ENCODE peak calls at places on chromosome 9, in four cellular contexts. O is GM23338, F is heart left ventricle, J is neural progenitor cell. R is an unnamed sample. For H3K4me1, the result is how much of the 10 kb centered on the place peaks cover.

GRCh38 chr9:14687042-14687719 is 6.1 kb downstream of the ZDHHC21 start:
- DNase-seq in O (no peak), F (no peak), J (no peak), R (no peak)

GRCh38 chr9:88437210-88438146 is 49.2 kb downstream of the SPIN1 start:
- DNase-seq in O (no peak), F (no peak), J (no peak), R (no peak)

GRCh38 chr9:127293767-127294166 is 29.2 kb downstream of the GARNL3 start:
- DNase-seq in O (no peak), F (no peak), J (no peak), R (peak)

GRCh38 chr9:87039809-87040392 is 92.6 kb upstream of the GAS1 start:
- DNase-seq in O (no peak), F (no peak), J (no peak), R (no peak)

GRCh38 chr9:127904518-127904887 is 5.1 kb upstream of the ST6GALNAC6 start:
- DNase-seq in O (peak), F (no peak), J (no peak), R (no peak)

GRCh38 chr9:128094166-128094949 is 26.3 kb downstream of the SLC25A25 start:
- DNase-seq in O (peak), F (peak), J (peak), R (peak)

GRCh38 chr9:93003552-93004407 is 54.7 kb upstream of the SUSD3 start:
- DNase-seq in O (peak), F (no peak), J (peak), R (peak)

GRCh38 chr9:120161801-120162200 is 418.2 kb downstream of the CDK5RAP2 start:
- DNase-seq in O (no peak), F (no peak), J (no peak), R (no peak)

GRCh38 chr9:129111762-129112151 is 542 bp downstream of the PTPA start:
- DNase-seq in O (peak), F (peak), J (peak), R (no peak)

GRCh38 chr9:4143951-4144717 is 155.7 kb downstream of the GLIS3 start:
- DNase-seq in O (peak), F (no peak), J (peak), R (no peak)

GRCh38 chr9:131402738-131403492 is 9.0 kb downstream of the PRRC2B start:
- DNase-seq in O (no peak), F (peak), J (peak), R (peak)
- H3K4me1 ChIP-seq in O (half or more), F (under half), J (half or more), R (half or more)

DNA sequence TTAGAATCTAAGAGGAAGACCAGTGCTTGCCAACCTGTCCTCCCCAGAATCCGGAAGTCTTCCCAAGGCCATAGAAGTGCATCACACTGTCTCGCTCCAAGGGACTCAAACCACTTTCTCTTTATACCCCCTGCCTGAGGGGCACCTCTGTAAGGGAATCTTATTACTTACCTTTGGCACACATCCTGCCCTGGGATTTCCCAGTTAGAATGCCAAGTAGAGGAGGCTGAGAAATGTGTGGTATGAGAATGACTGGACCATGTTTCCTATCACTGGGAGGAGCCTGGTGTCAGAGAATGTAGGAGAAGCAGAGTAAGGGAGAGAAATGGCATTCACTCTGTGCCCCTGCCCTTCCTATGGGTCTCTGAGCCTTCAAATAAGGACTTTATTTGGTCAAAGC is 85.8 kb downstream of the AOPEP start:
- DNase-seq in O (no peak), F (no peak), J (no peak), R (no peak)
- H3K4me1 ChIP-seq in O (under half), F (under half), J (under half), R (under half)

GRCh38 chr9:76466299-76466605 is 7.3 kb downstream of the GCNT1 start:
- DNase-seq in O (no peak), F (no peak), J (no peak), R (no peak)
- H3K4me1 ChIP-seq in O (under half), F (under half), J (under half), R (under half)

DNA sequence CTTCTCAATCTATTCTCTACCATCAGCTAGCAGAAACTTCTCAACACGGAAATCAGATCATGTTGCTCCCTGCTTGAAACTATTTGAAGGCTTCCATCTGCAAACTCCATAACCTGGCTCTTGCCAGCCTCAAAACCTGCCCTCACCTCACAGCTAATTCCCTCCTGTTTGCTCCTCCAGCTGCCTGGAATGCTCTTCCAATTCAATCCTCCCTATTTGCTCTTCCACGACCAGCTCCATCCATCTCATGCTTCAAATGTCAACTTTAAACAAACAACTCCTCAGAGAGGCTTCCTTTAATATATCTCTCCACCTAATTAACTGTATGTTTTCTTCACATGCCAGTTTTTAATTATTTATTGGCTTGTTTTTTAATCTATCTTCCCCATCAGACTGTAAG is 1.5 kb downstream of the PLAA start:
- DNase-seq in O (peak), F (no peak), J (peak), R (no peak)
- H3K4me1 ChIP-seq in O (under half), F (under half), J (under half), R (under half)

GRCh38 chr9:131791532-131792254 is 51.8 kb upstream of the RAPGEF1 start:
- DNase-seq in O (no peak), F (no peak), J (no peak), R (no peak)

GRCh38 chr9:131784882-131785281 is 45.0 kb upstream of the RAPGEF1 start:
- DNase-seq in O (no peak), F (no peak), J (no peak), R (no peak)

GRCh38 chr9:131788851-131789250 is 49.0 kb upstream of the RAPGEF1 start:
- DNase-seq in O (no peak), F (no peak), J (no peak), R (no peak)

DNA sequence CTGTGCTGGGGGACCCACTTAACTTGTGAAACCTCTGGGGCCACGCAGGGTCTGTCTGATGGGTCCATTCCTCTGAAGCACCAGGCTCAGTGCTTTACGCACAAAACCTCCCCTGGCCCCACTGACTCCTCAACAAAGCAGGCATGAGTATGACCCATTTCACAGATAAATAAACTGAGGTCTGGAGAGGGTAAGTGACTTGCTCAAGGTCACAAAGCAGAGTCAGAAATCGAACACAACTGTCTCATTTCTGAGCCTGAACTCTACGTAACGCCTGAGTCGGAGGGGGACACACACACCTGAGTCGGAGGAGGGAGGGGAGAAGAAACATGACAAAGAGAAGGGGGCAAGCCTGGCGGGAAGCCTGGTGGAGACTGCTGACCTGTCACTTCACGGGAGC is 48.0 kb upstream of the RAPGEF1 start:
- DNase-seq in O (no peak), F (no peak), J (no peak), R (no peak)
- H3K4me1 ChIP-seq in O (under half), F (under half), J (under half), R (under half)

DNA sequence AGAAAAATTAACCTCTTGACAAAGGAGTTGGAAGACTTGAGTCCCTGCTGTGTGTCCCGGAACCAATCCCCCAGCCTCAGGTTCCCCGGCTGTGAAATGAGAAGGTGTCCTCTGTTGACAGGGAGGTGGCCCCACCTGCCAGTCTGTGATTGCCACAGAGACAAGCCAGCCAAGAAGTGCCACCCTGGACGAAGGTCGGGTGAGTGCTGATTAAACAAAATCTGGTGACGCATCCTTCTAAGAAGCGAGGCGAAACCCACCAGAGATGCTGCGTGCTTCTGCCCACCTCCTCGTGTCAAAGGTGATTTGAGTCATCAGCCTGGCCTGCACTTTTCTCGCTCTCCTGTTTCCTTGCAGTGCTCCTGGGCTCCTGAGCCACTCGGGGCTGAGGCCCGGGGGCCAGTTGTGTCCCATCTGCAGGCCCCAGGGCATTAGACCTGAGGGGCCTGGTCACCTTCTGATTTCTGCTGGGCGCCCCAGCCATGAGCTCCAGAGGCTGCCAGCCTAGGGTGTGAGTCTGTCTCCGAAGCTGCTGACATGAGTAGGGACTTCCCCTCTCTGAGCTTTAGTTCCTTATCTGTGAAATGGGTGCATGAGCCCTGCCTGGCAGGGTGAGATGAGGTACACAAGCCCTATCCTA is 28.7 kb downstream of the NEK6 start:
- DNase-seq in O (no peak), F (no peak), J (no peak), R (no peak)
- H3K4me1 ChIP-seq in O (under half), F (under half), J (under half), R (under half)

GRCh38 chr9:91102269-91102668 is 259.4 kb downstream of the AUH start:
- DNase-seq in O (no peak), F (no peak), J (no peak), R (no peak)

GRCh38 chr9:91100878-91101450 is 260.8 kb downstream of the AUH start:
- DNase-seq in O (no peak), F (peak), J (no peak), R (peak)

GRCh38 chr9:91101598-91102168 is 260.0 kb downstream of the AUH start:
- DNase-seq in O (peak), F (no peak), J (no peak), R (no peak)

GRCh38 chr9:91098203-91098602 is 263.5 kb downstream of the AUH start:
- DNase-seq in O (no peak), F (no peak), J (no peak), R (no peak)

GRCh38 chr9:91099471-91099870 is 262.2 kb downstream of the AUH start:
- DNase-seq in O (no peak), F (no peak), J (no peak), R (no peak)
- H3K4me1 ChIP-seq in O (under half), F (under half), J (under half), R (under half)

GRCh38 chr9:124297553-124297905 is 39.8 kb downstream of the NEK6 start:
- DNase-seq in O (peak), F (peak), J (peak), R (peak)
- H3K4me1 ChIP-seq in O (under half), F (under half), J (under half), R (under half)

DNA sequence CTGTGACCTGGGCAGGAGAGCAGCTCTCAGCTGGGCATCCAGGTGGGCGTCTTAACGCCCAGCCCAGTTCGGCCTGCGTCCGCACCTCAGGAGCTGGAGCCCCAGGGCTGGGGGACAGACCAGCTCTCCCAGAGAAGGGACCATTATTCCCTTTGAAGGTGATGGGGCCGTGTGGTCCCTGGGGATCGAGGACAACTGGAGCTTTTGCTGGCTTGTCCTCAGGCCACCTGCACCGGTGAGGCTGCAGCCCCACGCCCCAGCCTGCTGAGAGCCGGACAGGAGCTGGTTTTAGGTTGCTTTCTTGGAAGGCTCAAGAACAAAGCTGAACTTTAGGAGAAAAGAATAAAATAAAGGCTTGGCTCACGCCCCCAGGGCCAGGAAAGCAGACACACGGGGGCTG is 40.9 kb downstream of the NACC2 start:
- DNase-seq in O (no peak), F (no peak), J (no peak), R (no peak)
- H3K4me1 ChIP-seq in O (under half), F (under half), J (under half), R (under half)

GRCh38 chr9:98563997-98564396 is 144.7 kb downstream of the GABBR2 start:
- DNase-seq in O (no peak), F (no peak), J (no peak), R (no peak)

GRCh38 chr9:98564714-98565113 is 144.0 kb downstream of the GABBR2 start:
- DNase-seq in O (no peak), F (no peak), J (no peak), R (no peak)

GRCh38 chr9:98563212-98563907 is 145.4 kb downstream of the GABBR2 start:
- DNase-seq in O (no peak), F (no peak), J (no peak), R (no peak)

GRCh38 chr9:98567540-98568233 is 141.0 kb downstream of the GABBR2 start:
- DNase-seq in O (no peak), F (no peak), J (no peak), R (no peak)

DNA sequence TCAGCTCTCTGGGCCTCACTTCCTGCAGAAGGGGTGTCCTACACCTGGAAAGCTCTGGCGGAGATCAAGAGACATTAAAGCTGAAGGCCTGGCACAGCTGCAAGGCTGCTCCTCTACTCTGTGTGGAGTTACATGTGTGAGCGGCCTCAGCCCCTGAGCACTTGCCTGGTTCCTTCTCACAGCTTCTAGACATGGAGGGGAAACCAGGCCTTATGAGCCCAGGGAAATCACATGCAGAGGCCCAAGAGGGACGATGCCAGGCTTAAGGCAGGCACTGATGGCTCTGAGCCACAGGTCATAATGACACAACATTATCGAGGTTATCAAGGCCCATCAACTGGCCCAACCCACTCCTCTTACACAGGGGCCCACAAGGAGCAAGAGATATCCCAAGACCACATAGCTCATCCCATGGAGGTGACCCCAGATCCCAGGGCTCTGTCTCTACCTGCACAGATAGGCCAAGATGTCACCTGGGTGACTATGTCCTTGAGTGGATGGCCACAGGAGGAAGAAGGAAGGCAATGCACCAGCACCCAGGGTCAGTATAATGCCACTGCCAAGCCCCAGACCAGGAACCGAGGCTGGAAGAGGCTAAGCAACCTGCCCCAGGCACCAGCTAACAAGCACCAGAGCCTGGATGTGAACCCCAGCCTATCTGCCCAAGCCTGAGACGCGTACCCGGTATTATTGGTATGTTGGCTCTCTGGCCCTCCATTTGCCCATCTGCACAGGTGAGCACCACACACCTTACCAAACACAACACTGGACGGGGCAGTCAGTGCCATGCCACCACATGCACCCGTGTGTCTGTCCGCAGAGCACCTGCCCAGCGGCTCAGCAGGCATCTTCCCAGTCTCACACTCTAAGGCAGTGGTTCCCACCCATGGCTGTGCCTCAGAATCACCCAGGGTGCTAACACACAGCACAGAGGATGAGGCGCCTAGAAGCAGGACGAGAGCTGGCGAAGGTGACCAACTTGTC is 143.3 kb downstream of the GABBR2 start:
- DNase-seq in O (no peak), F (no peak), J (no peak), R (no peak)
- H3K4me1 ChIP-seq in O (under half), F (under half), J (under half), R (under half)

R was measured in adrenal gland.